ENCODE peak calls at places on chromosome 18, in six cellular contexts. One of them, this sample, is unnamed.

GRCh38 chr18:61756244-61756643 is 136.6 kb downstream of the RNF152 start:
- DNase-seq in astrocyte: no peak
- DNase-seq in hepatic stellate cell: no peak
- DNase-seq in GF-D8: no peak
- DNase-seq in A549: no peak
- DNase-seq in CD4-positive, CD25-positive, alpha-beta regulatory T cell: no peak
- DNase-seq in this sample: no peak

GRCh38 chr18:55306338-55306737 is 281.7 kb downstream of the TCF4 start:
- DNase-seq in astrocyte: no peak
- DNase-seq in hepatic stellate cell: no peak
- DNase-seq in GF-D8: no peak
- DNase-seq in A549: no peak
- DNase-seq in CD4-positive, CD25-positive, alpha-beta regulatory T cell: no peak
- DNase-seq in this sample: no peak

GRCh38 chr18:63947051-63947790 is 1.9 kb upstream of the HMSD start:
- DNase-seq in astrocyte: no peak
- DNase-seq in hepatic stellate cell: no peak
- DNase-seq in GF-D8: no peak
- DNase-seq in A549: no peak
- DNase-seq in CD4-positive, CD25-positive, alpha-beta regulatory T cell: no peak
- DNase-seq in this sample: no peak

GRCh38 chr18:13221821-13222220 is 3.3 kb downstream of the LDLRAD4 start:
- DNase-seq in astrocyte: peak; percentile 51
- DNase-seq in hepatic stellate cell: no peak
- DNase-seq in GF-D8: no peak
- DNase-seq in A549: no peak
- DNase-seq in CD4-positive, CD25-positive, alpha-beta regulatory T cell: no peak
- DNase-seq in this sample: no peak

GRCh38 chr18:34609991-34610658 is 100.0 kb upstream of the DTNA start:
- DNase-seq in astrocyte: peak; percentile 3
- DNase-seq in hepatic stellate cell: no peak
- DNase-seq in GF-D8: no peak
- DNase-seq in A549: no peak
- DNase-seq in CD4-positive, CD25-positive, alpha-beta regulatory T cell: no peak
- DNase-seq in this sample: no peak

GRCh38 chr18:61771861-61772260 is 120.9 kb downstream of the RNF152 start:
- DNase-seq in astrocyte: no peak
- DNase-seq in hepatic stellate cell: no peak
- DNase-seq in GF-D8: no peak
- DNase-seq in A549: no peak
- DNase-seq in CD4-positive, CD25-positive, alpha-beta regulatory T cell: no peak
- DNase-seq in this sample: no peak

GRCh38 chr18:67428805-67429204 is 87.7 kb downstream of the DSEL start:
- DNase-seq in astrocyte: peak; percentile 67
- DNase-seq in hepatic stellate cell: peak; percentile 7
- DNase-seq in GF-D8: no peak
- DNase-seq in A549: no peak
- DNase-seq in CD4-positive, CD25-positive, alpha-beta regulatory T cell: no peak
- DNase-seq in this sample: no peak

GRCh38 chr18:63178526-63178880 is 141.1 kb downstream of the BCL2 start:
- DNase-seq in astrocyte: no peak
- DNase-seq in hepatic stellate cell: no peak
- DNase-seq in GF-D8: peak; percentile 41
- DNase-seq in A549: no peak
- DNase-seq in CD4-positive, CD25-positive, alpha-beta regulatory T cell: no peak
- DNase-seq in this sample: no peak

GRCh38 chr18:8514409-8514808 is 94.8 kb upstream of the RAB12 start:
- DNase-seq in astrocyte: no peak
- DNase-seq in hepatic stellate cell: no peak
- DNase-seq in GF-D8: no peak
- DNase-seq in A549: no peak
- DNase-seq in CD4-positive, CD25-positive, alpha-beta regulatory T cell: no peak
- DNase-seq in this sample: no peak

GRCh38 chr18:42052137-42052708 is 97.2 kb downstream of the PIK3C3 start:
- DNase-seq in astrocyte: peak; percentile 10
- DNase-seq in hepatic stellate cell: peak; percentile 2
- DNase-seq in GF-D8: no peak
- DNase-seq in A549: no peak
- DNase-seq in CD4-positive, CD25-positive, alpha-beta regulatory T cell: no peak
- DNase-seq in this sample: no peak

GRCh38 chr18:67475673-67476072 is 40.8 kb downstream of the DSEL start:
- DNase-seq in astrocyte: peak; percentile 19
- DNase-seq in hepatic stellate cell: no peak
- DNase-seq in GF-D8: no peak
- DNase-seq in A549: no peak
- DNase-seq in CD4-positive, CD25-positive, alpha-beta regulatory T cell: no peak
- DNase-seq in this sample: no peak

GRCh38 chr18:33757037-33757436 is 179.0 kb downstream of the ASXL3 start:
- DNase-seq in astrocyte: peak; percentile 73
- DNase-seq in hepatic stellate cell: no peak
- DNase-seq in GF-D8: no peak
- DNase-seq in A549: no peak
- DNase-seq in CD4-positive, CD25-positive, alpha-beta regulatory T cell: no peak
- DNase-seq in this sample: no peak